ENCODE peak calls at places on chromosome 11, in eight cellular contexts. L is tibial artery, O is NCI-H446 treated with DMSO at 0.1 percent for 48 hours, C is cardiac septum, Z is renal cortical epithelial cell, J is AG09309, E is DMS153, H is kidney. U is an unnamed sample.

GRCh38 chr11:79189055-79189454 is 251.8 kb downstream of the TENM4 start:
- DNase-seq in O (no peak), J (no peak), H (no peak), L (no peak), E (no peak), C (no peak), Z (no peak), U (no peak)

GRCh38 chr11:108142304-108142703 is 20.9 kb downstream of the ACAT1 start:
- DNase-seq in L (no peak), H (no peak), E (no peak), O (no peak), Z (no peak), J (no peak), C (no peak), U (no peak)

GRCh38 chr11:76838422-76839068 is 22.2 kb upstream of the ACER3 start:
- DNase-seq in O (no peak), J (no peak), C (no peak), L (no peak), Z (no peak), H (no peak), E (no peak), U (no peak)

GRCh38 chr11:20110908-20111669 is 49.2 kb downstream of the DBX1 start:
- DNase-seq in E (peak; percentile 47), J (peak; percentile 95), O (peak; percentile 26), H (no peak), L (no peak), C (no peak), Z (peak; percentile 69), U (peak; percentile 90)

GRCh38 chr11:27040302-27041115 is at the start of gene BBOX1:
- DNase-seq in J (no peak), Z (peak; percentile 94), H (peak; percentile 91), E (peak; percentile 80), O (no peak), L (peak; percentile 67), C (no peak), U (no peak)

GRCh38 chr11:3781423-3781822 is 15.9 kb downstream of the NUP98 start:
- DNase-seq in C (no peak), Z (no peak), O (no peak), H (no peak), L (no peak), E (no peak), J (no peak), U (no peak)

GRCh38 chr11:34655335-34656008 is 34.6 kb downstream of the EHF start:
- DNase-seq in E (no peak), L (no peak), Z (no peak), C (no peak), O (no peak), H (no peak), J (peak; percentile 57), U (no peak)

GRCh38 chr11:60830478-60831142 is 11.3 kb upstream of the CCDC86 start:
- DNase-seq in J (no peak), E (no peak), Z (no peak), O (no peak), H (no peak), L (no peak), C (no peak), U (no peak)

GRCh38 chr11:74615988-74616387 is 23.6 kb downstream of the POLD3 start:
- DNase-seq in E (no peak), H (no peak), Z (no peak), L (no peak), C (no peak), J (no peak), O (no peak), U (no peak)

GRCh38 chr11:117419136-117419914 is 91.7 kb downstream of the CEP164 start:
- DNase-seq in J (no peak), Z (no peak), H (peak; percentile 29), O (no peak), C (peak; percentile 63), E (no peak), L (peak; percentile 42), U (no peak)

GRCh38 chr11:1673841-1674193 is 23.2 kb upstream of the KRTAP5-6 start:
- DNase-seq in E (no peak), Z (no peak), H (no peak), C (no peak), L (no peak), J (no peak), O (no peak), U (no peak)

U was measured in osteocyte.